ENCODE peak calls at places on chromosomes 7 and 10, in nine cellular contexts. A is retinal pigment epithelial cell, Y is AG04449, D is ascending aorta, C is fibroblast of pulmonary artery, K is non-pigmented ciliary epithelial cell, T is lower lobe of right lung, U is T-helper 9 cell, R is amygdala. N is an unnamed sample.

GRCh38 chr7:108211382-108212201 is 81.4 kb upstream of the LAMB4 start:
- DNase-seq in A (no peak), Y (no peak), D (no peak), C (peak; percentile 85), K (peak; percentile 44), T (no peak), U (no peak), R (no peak), N (no peak)

GRCh38 chr7:36348256-36348655 is 41.4 kb upstream of the ANLN start:
- DNase-seq in A (no peak), Y (peak; percentile 69), D (no peak), C (peak; percentile 35), K (no peak), T (no peak), U (no peak), R (no peak), N (no peak)

GRCh38 chr7:129556607-129557120 is 54.3 kb downstream of the SMKR1 start:
- DNase-seq in A (no peak), Y (no peak), D (no peak), C (no peak), K (no peak), T (no peak), U (no peak), R (no peak), N (no peak)

GRCh38 chr7:108805808-108806397 is 236.2 kb downstream of the DNAJB9 start:
- DNase-seq in A (no peak), Y (no peak), D (no peak), C (peak; percentile 72), K (no peak), T (no peak), U (no peak), R (no peak), N (no peak)

GRCh38 chr7:17374654-17375053 is 76.2 kb downstream of the AHR start:
- DNase-seq in A (no peak), Y (no peak), D (no peak), C (no peak), K (no peak), T (no peak), U (no peak), R (no peak), N (no peak)

GRCh38 chr10:49414496-49414895 is 18.6 kb upstream of the DRGX start:
- DNase-seq in A (no peak), Y (no peak), D (no peak), C (no peak), K (no peak), T (no peak), U (no peak), R (no peak), N (no peak)

GRCh38 chr10:96509017-96509641 is 4.6 kb downstream of the TLL2 start:
- DNase-seq in A (no peak), Y (peak; percentile 80), D (no peak), C (peak; percentile 14), K (peak; percentile 92), T (no peak), U (no peak), R (no peak), N (no peak)

GRCh38 chr7:129270077-129270476 is 45.2 kb downstream of the AHCYL2 start:
- DNase-seq in A (no peak), Y (no peak), D (no peak), C (no peak), K (no peak), T (no peak), U (no peak), R (no peak), N (no peak)

GRCh38 chr7:140230862-140231778 is 54.3 kb upstream of the KDM7A start:
- DNase-seq in A (peak; percentile 6), Y (no peak), D (no peak), C (peak; percentile 30), K (no peak), T (peak; percentile 66), U (peak; percentile 33), R (peak; percentile 8), N (no peak)

GRCh38 chr10:21953585-21954057 is 49.9 kb downstream of the DNAJC1 start:
- DNase-seq in A (peak; percentile 39), Y (peak; percentile 1), D (no peak), C (peak; percentile 79), K (no peak), T (no peak), U (no peak), R (no peak), N (no peak)

GRCh38 chr7:2670720-2671391 is 17.1 kb upstream of the AMZ1 start:
- DNase-seq in A (no peak), Y (no peak), D (peak; percentile 80), C (peak; percentile 67), K (no peak), T (peak; percentile 83), U (peak; percentile 57), R (peak; percentile 31), N (no peak)

GRCh38 chr10:61733358-61733940 is 70.7 kb downstream of the CABCOCO1 start:
- DNase-seq in A (no peak), Y (no peak), D (no peak), C (peak; percentile 77), K (no peak), T (no peak), U (no peak), R (no peak), N (no peak)

GRCh38 chr10:86100581-86101061 is 266.0 kb downstream of the GRID1 start:
- DNase-seq in A (no peak), Y (no peak), D (no peak), C (peak; percentile 9), K (no peak), T (no peak), U (no peak), R (no peak), N (no peak)

GRCh38 chr10:67837519-67838314 is at the start of gene DNAJC12:
- DNase-seq in A (no peak), Y (no peak), D (no peak), C (peak; percentile 82), K (no peak), T (no peak), U (no peak), R (no peak), N (no peak)

N was measured in GOT3.